ENCODE peak calls at places on chromosomes 3 and 15, in ten cellular contexts. X is testis, Q is IMR-90, J is transverse colon, M is spleen, I is esophagus muscularis mucosa, Y is Peyer's patch, O is adrenal gland, F is prostate gland, Z is heart left ventricle. C is an unnamed sample.

GRCh38 chr3:15223684-15224575 is 17.9 kb downstream of the CAPN7 start:
- DNase-seq in O (no peak), J (no peak), Y (no peak), Z (no peak), Q (peak; percentile 64), X (no peak), F (no peak), M (no peak), I (no peak), C (no peak)

GRCh38 chr3:144687862-144688261 is 716.2 kb downstream of the DIPK2A start:
- DNase-seq in F (no peak), Q (no peak), I (no peak), Z (no peak), J (no peak), O (no peak), Y (no peak), X (peak; percentile 16), M (no peak), C (no peak)

GRCh38 chr3:186193534-186194450 is 84.9 kb upstream of the ETV5 start:
- DNase-seq in I (no peak), F (no peak), Y (no peak), Z (peak; percentile 65), J (no peak), M (no peak), O (no peak), X (peak; percentile 51), Q (no peak), C (no peak)

GRCh38 chr3:160935413-160936095 is 169.6 kb downstream of the B3GALNT1 start:
- DNase-seq in Q (no peak), Z (no peak), F (no peak), J (no peak), Y (no peak), O (peak; percentile 50), I (no peak), M (no peak), X (no peak), C (no peak)

GRCh38 chr3:151538706-151539403 is 78.0 kb upstream of the IGSF10 start:
- DNase-seq in Q (peak; percentile 30), X (peak; percentile 66), J (no peak), Y (no peak), I (no peak), Z (no peak), M (no peak), O (no peak), F (no peak), C (peak; percentile 45)

GRCh38 chr15:64686130-64686735 is 89.2 kb downstream of the RBPMS2 start:
- DNase-seq in Y (no peak), I (no peak), J (no peak), X (no peak), Z (no peak), O (peak; percentile 33), F (no peak), Q (peak; percentile 63), M (peak; percentile 55), C (no peak)

GRCh38 chr3:115245437-115245836 is 98.3 kb upstream of the ZBTB20 start:
- DNase-seq in Y (no peak), Z (no peak), Q (peak; percentile 97), I (no peak), X (no peak), F (no peak), J (no peak), M (no peak), O (no peak), C (no peak)

GRCh38 chr3:177826253-177826652 is 629.0 kb upstream of the TBL1XR1 start:
- DNase-seq in Q (no peak), O (no peak), Z (no peak), I (no peak), J (no peak), F (no peak), M (no peak), Y (no peak), X (no peak), C (no peak)

GRCh38 chr3:73625124-73625665 is 454 bp upstream of the PDZRN3 start:
- DNase-seq in I (no peak), O (peak; percentile 52), X (peak; percentile 53), M (no peak), J (no peak), F (peak; percentile 46), Z (no peak), Y (no peak), Q (peak; percentile 72), C (peak; percentile 58)

DNA sequence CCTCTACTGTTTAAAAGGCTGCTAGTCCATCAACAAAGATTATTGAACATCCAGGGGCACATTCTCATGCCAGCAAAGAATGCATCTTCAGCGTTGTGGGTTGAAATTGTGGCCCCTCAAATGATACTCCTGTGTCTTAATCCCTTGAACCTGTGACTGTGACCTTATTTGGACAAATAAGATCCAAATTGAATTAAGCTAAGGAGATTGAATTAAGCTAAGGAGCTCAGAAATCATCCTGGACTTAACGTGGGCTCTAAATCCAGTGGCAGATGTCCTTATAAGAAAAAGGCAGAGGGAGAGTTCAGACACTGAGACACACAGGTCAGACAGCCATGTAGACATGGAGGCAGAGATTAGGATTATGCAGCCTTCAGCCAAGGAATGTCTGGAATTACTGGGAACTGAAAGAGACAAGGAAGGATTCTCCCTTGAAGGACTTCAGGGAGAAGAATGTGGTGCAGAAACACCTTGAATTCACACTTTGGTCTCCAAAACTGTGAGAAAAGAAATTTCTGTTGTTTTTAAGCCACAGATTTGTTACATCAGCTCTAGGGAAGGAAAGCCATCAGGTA is 57.3 kb upstream of the SLC24A5 start:
- DNase-seq in O (no peak), I (no peak), Y (no peak), Z (no peak), X (no peak), J (no peak), M (no peak), F (no peak), Q (no peak), C (no peak)
- H3K27ac ChIP-seq in O (no peak overlapping the region), I (no peak overlapping the region), Y (no peak overlapping the region), Z (no peak overlapping the region), X (no peak overlapping the region), J (no peak overlapping the region), M (no peak overlapping the region), F (no peak overlapping the region), Q (no peak overlapping the region), C (no peak overlapping the region)

GRCh38 chr3:129764090-129764489 is 129.4 kb downstream of the TMCC1 start:
- DNase-seq in M (no peak), O (no peak), I (no peak), Z (no peak), J (no peak), Q (no peak), F (no peak), X (no peak), Y (no peak), C (no peak)

GRCh38 chr3:129769616-129770015 is 123.9 kb downstream of the TMCC1 start:
- DNase-seq in F (no peak), J (no peak), M (no peak), I (no peak), Z (no peak), Y (no peak), O (no peak), X (no peak), Q (no peak), C (no peak)

GRCh38 chr3:129766135-129766534 is 127.4 kb downstream of the TMCC1 start:
- DNase-seq in F (no peak), Y (no peak), Q (no peak), Z (no peak), J (no peak), O (no peak), X (no peak), I (no peak), M (no peak), C (no peak)

GRCh38 chr3:129773942-129774663 is 119.4 kb downstream of the TMCC1 start:
- DNase-seq in F (no peak), Q (no peak), Z (no peak), J (no peak), Y (no peak), I (no peak), M (no peak), X (no peak), O (no peak), C (no peak)

GRCh38 chr3:129768728-129769127 is 124.8 kb downstream of the TMCC1 start:
- DNase-seq in J (no peak), M (no peak), X (no peak), Q (no peak), O (no peak), I (no peak), Y (no peak), F (no peak), Z (no peak), C (no peak)
- TF ChIP-seq CTCF in J (no peak), M (no peak), X (no peak), Q (no peak), O (no peak), I (no peak), Y (no peak), F (no peak), Z (no peak), C (no peak)

GRCh38 chr3:129892486-129892856 is 1.0 kb downstream of the TMCC1 start:
- DNase-seq in I (no peak), Z (no peak), Y (no peak), F (no peak), O (no peak), M (peak; percentile 82), X (peak; percentile 41), J (no peak), Q (no peak), C (no peak)

GRCh38 chr3:129892857-129893615 is 475 bp downstream of the TMCC1 start:
- DNase-seq in I (peak; percentile 92), M (peak; percentile 95), J (peak; percentile 74), Q (no peak), Y (peak; percentile 84), F (peak; percentile 12), Z (peak; percentile 87), O (peak; percentile 67), X (peak; percentile 57), C (peak; percentile 68)

GRCh38 chr3:129897026-129897425 is 3.5 kb upstream of the TMCC1 start:
- DNase-seq in Y (no peak), Q (no peak), X (no peak), M (no peak), O (no peak), Z (no peak), I (no peak), F (no peak), J (no peak), C (no peak)

GRCh38 chr3:129890891-129891290 is 2.6 kb downstream of the TMCC1 start:
- DNase-seq in I (no peak), Y (no peak), F (no peak), J (no peak), M (no peak), Z (no peak), Q (no peak), O (no peak), X (no peak), C (no peak)

GRCh38 chr3:129893616-129894070 is at the start of gene TMCC1:
- DNase-seq in X (peak; percentile 88), Y (peak; percentile 95), J (peak; percentile 92), F (peak; percentile 92), O (peak; percentile 76), Q (peak; percentile 64), Z (peak; percentile 92), I (peak; percentile 92), M (peak; percentile 98), C (peak; percentile 87)
- TF ChIP-seq POLR2A in X (no peak), Y (peak; percentile 28), J (no peak), F (peak; percentile 90), O (no peak), Q (no peak), Z (no peak), I (no peak), M (no peak), C (no peak)

DNA sequence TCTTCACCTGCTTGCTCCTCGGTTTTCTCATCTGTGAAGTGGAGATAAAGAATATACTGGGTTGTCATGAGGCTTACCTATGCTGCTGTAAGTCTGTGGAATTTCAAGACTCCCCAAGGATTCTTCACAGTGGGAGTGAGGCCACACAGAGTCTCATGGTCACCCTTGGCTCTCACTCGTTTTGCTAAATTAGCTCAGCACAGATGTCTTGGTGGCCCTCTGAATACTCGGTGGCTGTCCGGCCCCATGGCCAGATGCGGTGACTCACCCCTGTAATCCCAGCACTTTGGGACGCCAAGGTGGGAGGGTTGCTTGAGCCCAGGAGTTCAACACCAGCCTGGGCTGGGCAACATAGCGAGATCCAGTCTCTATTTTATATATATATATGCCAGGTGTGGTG is 5.0 kb upstream of the CHCHD6 start:
- DNase-seq in F (no peak), Z (no peak), X (no peak), Y (no peak), I (no peak), Q (no peak), O (no peak), M (no peak), J (no peak), C (no peak)
- H3K27ac ChIP-seq in F (no peak overlapping the region), Z (no peak overlapping the region), X (no peak overlapping the region), Y (no peak overlapping the region), I (no peak overlapping the region), Q (no peak overlapping the region), O (no peak overlapping the region), M (no peak overlapping the region), J (no peak overlapping the region), C (no peak overlapping the region)

C was measured in ovary.